ENCODE peak calls at places on chromosome 4, in eight cellular contexts. C is NCI-H2107; T is HEK293T; F is omental fat pad; H is activated CD8-positive, alpha-beta memory T cell treated with anti-CD3 and anti-CD28 coated beads for 4 hours; O is neural crest cell; D is iPS-NIHi11; A is aorta. J is an unnamed sample.

GRCh38 chr4:39823193-39823592 is 125.3 kb downstream of the UBE2K start:
- DNase-seq in C (no peak), T (no peak), F (no peak), H (no peak), O (no peak), D (no peak), A (no peak), J (no peak)

GRCh38 chr4:43776371-43776770 is 672.2 kb downstream of the KCTD8 start:
- DNase-seq in C (no peak), T (no peak), F (no peak), H (no peak), O (no peak), D (no peak), A (no peak), J (no peak)

GRCh38 chr4:81039351-81040174 is 9.1 kb downstream of the BMP3 start:
- DNase-seq in C (no peak), T (no peak), F (no peak), H (no peak), O (no peak), D (no peak), A (no peak), J (no peak)

GRCh38 chr4:958314-958665 is 15.1 kb downstream of the DGKQ start:
- DNase-seq in C (no peak), T (no peak), F (no peak), H (no peak), O (no peak), D (peak; percentile 7), A (peak; percentile 68), J (peak; percentile 56)

GRCh38 chr4:10192331-10192730 is 75.7 kb upstream of the WDR1 start:
- DNase-seq in C (no peak), T (no peak), F (no peak), H (no peak), O (no peak), D (no peak), A (no peak), J (no peak)

GRCh38 chr4:154722262-154722661 is 21.5 kb upstream of the LRAT start:
- DNase-seq in C (no peak), T (no peak), F (no peak), H (no peak), O (no peak), D (no peak), A (no peak), J (no peak)

GRCh38 chr4:81606166-81606565 is 134.5 kb upstream of the RASGEF1B start:
- DNase-seq in C (no peak), T (no peak), F (no peak), H (no peak), O (no peak), D (no peak), A (no peak), J (no peak)

GRCh38 chr4:147755567-147756295 is 23.8 kb downstream of the ARHGAP10 start:
- DNase-seq in C (no peak), T (no peak), F (no peak), H (no peak), O (no peak), D (no peak), A (no peak), J (no peak)

GRCh38 chr4:95637047-95637600 is 88.4 kb upstream of the UNC5C start:
- DNase-seq in C (no peak), T (peak; percentile 61), F (no peak), H (no peak), O (peak; percentile 20), D (peak; percentile 58), A (no peak), J (no peak)

GRCh38 chr4:165600959-165601674 is 222.3 kb downstream of the CPE start:
- DNase-seq in C (no peak), T (no peak), F (no peak), H (no peak), O (no peak), D (no peak), A (no peak), J (no peak)

GRCh38 chr4:141913928-141914327 is 277.5 kb downstream of the IL15 start:
- DNase-seq in C (no peak), T (no peak), F (no peak), H (no peak), O (no peak), D (no peak), A (no peak), J (no peak)

GRCh38 chr4:54539500-54540029 is 118.2 kb upstream of the KIT start:
- DNase-seq in C (peak; percentile 18), T (peak; percentile 66), F (no peak), H (no peak), O (peak; percentile 69), D (peak; percentile 79), A (peak; percentile 89), J (no peak)

J was measured in sigmoid colon.